ENCODE peak calls at places on chromosomes 5 and 9, in five cellular contexts. S is transverse colon, J is tibial artery, Q is astrocyte, E is endothelial cell of umbilical vein. W is an unnamed sample.

GRCh38 chr9:34989946-34990635 is 546 bp downstream of the DNAJB5 start:
- DNase-seq in J (peak; percentile 91), S (peak; percentile 63), Q (peak; percentile 52), E (peak; percentile 69), W (peak; percentile 81)

GRCh38 chr9:94011134-94011533 is 56.0 kb upstream of the BARX1 start:
- DNase-seq in E (no peak), J (no peak), S (peak; percentile 19), Q (no peak), W (no peak)

GRCh38 chr5:86983208-86983607 is 284.5 kb upstream of the RASA1 start:
- DNase-seq in J (no peak), S (no peak), E (no peak), Q (no peak), W (no peak)

GRCh38 chr5:86869268-86869667 is 251.5 kb downstream of the COX7C start:
- DNase-seq in Q (no peak), S (no peak), E (no peak), J (no peak), W (no peak)

GRCh38 chr9:108551030-108551964 is 304.5 kb downstream of the ACTL7B start:
- DNase-seq in E (no peak), J (no peak), Q (peak; percentile 94), S (no peak), W (no peak)

GRCh38 chr5:156329197-156329611 is 2.2 kb downstream of the SGCD start:
- DNase-seq in E (no peak), J (no peak), S (no peak), Q (no peak), W (peak; percentile 44)

GRCh38 chr5:154709368-154710305 is 45.5 kb upstream of the LARP1 start:
- DNase-seq in E (no peak), S (no peak), J (no peak), Q (no peak), W (no peak)

GRCh38 chr9:93818237-93818636 is 136.9 kb downstream of the BARX1 start:
- DNase-seq in S (no peak), Q (no peak), J (no peak), E (no peak), W (no peak)

GRCh38 chr9:136529516-136530471 is 16.1 kb downstream of the NOTCH1 start:
- DNase-seq in E (peak; percentile 86), J (no peak), S (no peak), Q (no peak), W (no peak)

GRCh38 chr9:136530472-136531089 is 15.3 kb downstream of the NOTCH1 start:
- DNase-seq in S (no peak), Q (no peak), J (no peak), E (peak; percentile 52), W (no peak)

GRCh38 chr9:136531904-136532798 is 13.7 kb downstream of the NOTCH1 start:
- DNase-seq in J (no peak), Q (no peak), E (no peak), S (peak; percentile 77), W (no peak)

GRCh38 chr9:136532799-136533774 is 12.8 kb downstream of the NOTCH1 start:
- DNase-seq in S (no peak), E (no peak), J (no peak), Q (no peak), W (no peak)

GRCh38 chr9:136531186-136531903 is 14.5 kb downstream of the NOTCH1 start:
- DNase-seq in S (peak; percentile 50), Q (no peak), E (no peak), J (no peak), W (no peak)
- H3K4me3 ChIP-seq in S (peak overlapping the region; percentile 3), Q (no peak overlapping the region), E (no peak overlapping the region), J (no peak overlapping the region), W (peak overlapping the region; percentile 28)

GRCh38 chr5:136446565-136446964 is 81.2 kb upstream of the TRPC7 start:
- DNase-seq in J (no peak), Q (no peak), E (no peak), S (no peak), W (no peak)
- TF ChIP-seq CTCF in J (no peak), Q (no peak), E (no peak), S (no peak), W (no peak)

DNA sequence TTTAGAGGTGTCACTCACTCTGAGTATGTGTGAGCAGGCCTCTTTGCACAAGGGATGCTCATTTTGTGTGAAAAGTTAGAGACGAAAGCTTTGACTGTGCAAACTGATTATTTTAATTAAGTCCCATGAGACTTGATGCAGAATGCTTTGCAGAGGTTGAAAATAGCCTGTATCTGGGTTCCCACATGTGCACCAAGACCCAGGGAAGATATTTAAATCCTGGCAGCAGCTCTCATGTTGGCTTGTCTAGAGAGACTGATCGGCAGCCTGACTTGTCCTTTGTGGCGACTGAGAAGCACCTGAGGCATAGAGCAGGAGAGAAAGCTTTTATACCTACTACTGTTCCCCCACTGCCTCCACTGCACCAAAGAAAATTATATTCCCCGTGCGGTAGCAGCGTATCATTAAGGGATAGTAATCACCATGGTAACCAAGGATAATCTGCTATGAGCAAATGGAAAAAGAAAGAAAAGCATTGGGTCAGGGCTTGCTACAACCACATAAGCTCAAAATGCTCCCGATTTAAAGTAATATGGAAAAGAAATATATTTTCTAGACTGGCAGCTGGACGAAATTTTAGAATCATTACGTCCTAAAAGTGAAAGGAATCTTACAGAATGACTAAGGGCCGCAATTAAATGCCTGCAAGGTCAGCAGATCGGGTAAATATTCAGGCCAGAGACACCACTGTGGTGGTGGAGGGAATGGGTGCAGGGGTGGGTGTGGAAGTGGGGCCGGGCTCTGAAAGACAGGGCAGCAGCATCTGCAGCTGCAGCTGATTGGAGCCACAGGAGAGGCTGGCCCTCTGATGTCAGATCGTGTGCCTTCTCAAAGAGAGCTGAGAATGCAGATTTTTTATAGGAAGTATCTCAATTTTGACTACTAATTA is 135.3 kb upstream of the EPB41L4A start:
- DNase-seq in E (no peak), S (no peak), Q (no peak), J (no peak), W (no peak)
- H3K27ac ChIP-seq in E (no peak overlapping the region), S (no peak overlapping the region), Q (no peak overlapping the region), J (peak overlapping the region; percentile 40), W (peak overlapping the region; percentile 3)

GRCh38 chr9:129281506-129282145 is 103.6 kb upstream of the IER5L start:
- DNase-seq in Q (no peak), S (peak; percentile 4), E (no peak), J (peak; percentile 49), W (no peak)

GRCh38 chr9:129282308-129283211 is 104.5 kb upstream of the IER5L start:
- DNase-seq in J (peak; percentile 60), Q (no peak), S (peak; percentile 5), E (peak; percentile 20), W (no peak)

GRCh38 chr9:129284607-129285291 is 106.7 kb upstream of the IER5L start:
- DNase-seq in J (peak; percentile 58), S (no peak), Q (no peak), E (no peak), W (no peak)

GRCh38 chr9:129283705-129284606 is 105.9 kb upstream of the IER5L start:
- DNase-seq in Q (no peak), S (no peak), E (no peak), J (peak; percentile 53), W (no peak)

GRCh38 chr9:129283290-129283691 is 105.2 kb upstream of the IER5L start:
- DNase-seq in J (peak; percentile 65), Q (no peak), E (no peak), S (no peak), W (no peak)
- H3K4me3 ChIP-seq in J (no peak overlapping the region), Q (no peak overlapping the region), E (no peak overlapping the region), S (peak overlapping the region; percentile 34), W (no peak overlapping the region)

DNA sequence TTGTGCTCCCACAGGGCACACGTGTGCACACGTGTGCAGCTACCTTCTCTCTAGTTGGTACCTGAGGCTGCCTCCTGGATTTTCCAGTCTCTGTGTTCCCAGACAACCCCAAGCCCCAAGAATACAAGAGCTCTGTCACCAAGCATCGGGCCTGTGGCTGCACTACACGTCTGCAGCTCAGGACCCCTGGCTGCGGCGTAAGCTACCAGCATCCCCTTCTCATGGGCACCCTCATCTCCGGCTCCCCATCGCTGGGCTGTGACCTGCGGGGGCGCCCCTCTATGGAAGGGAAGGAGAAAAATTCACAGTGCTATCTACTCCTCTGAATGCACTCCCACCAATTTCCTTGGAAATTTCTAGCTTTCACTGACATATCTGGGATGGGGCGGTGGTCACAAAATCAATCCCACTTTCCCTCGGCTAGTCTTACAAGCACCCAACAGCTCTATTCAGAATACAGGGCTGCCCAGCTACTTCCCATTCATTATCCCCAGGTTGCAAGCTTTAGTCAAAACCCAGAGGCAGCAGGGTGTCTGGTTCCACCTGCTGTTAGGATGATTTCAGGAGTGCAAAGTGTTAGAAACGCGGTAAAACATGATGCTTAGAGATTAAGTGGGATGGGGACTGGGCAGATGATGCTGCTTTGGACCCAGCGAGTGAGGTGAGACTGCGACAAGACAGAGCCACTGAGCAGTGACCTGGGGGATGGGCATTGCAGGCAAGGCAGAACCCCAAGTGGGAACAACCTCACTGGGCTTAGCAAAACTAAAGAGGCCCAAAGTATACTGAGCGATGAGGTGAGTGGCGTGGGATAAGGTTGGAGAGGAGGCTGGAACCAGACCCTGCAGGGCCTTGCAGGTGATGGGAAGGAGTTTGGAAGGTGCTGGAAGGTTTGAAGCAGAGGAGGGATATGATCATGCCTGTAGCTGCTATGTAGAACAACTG is 121.7 kb downstream of the KCNIP1 start:
- DNase-seq in S (no peak), E (no peak), Q (no peak), J (peak; percentile 47), W (no peak)
- TF ChIP-seq CTCF in S (no peak), E (no peak), Q (no peak), J (no peak), W (no peak)

GRCh38 chr9:68836788-68837187 is 131.7 kb downstream of the PIP5K1B start:
- DNase-seq in E (no peak), J (no peak), S (no peak), Q (no peak), W (no peak)

GRCh38 chr9:68834931-68835520 is 130.0 kb downstream of the PIP5K1B start:
- DNase-seq in Q (no peak), S (no peak), E (no peak), J (no peak), W (no peak)

GRCh38 chr9:68832101-68832500 is 127.1 kb downstream of the PIP5K1B start:
- DNase-seq in S (no peak), E (no peak), J (no peak), Q (no peak), W (no peak)

GRCh38 chr9:68827833-68828744 is 123.0 kb downstream of the PIP5K1B start:
- DNase-seq in J (no peak), S (no peak), Q (no peak), E (no peak), W (no peak)

GRCh38 chr9:68832853-68833518 is 127.9 kb downstream of the PIP5K1B start:
- DNase-seq in J (no peak), Q (no peak), S (no peak), E (no peak), W (no peak)
- H3K27ac ChIP-seq in J (peak overlapping the region; percentile 66), Q (no peak overlapping the region), S (no peak overlapping the region), E (no peak overlapping the region), W (peak overlapping the region; percentile 36)

GRCh38 chr9:5949103-5949699 is 58.5 kb downstream of the MLANA start:
- DNase-seq in S (no peak), Q (peak; percentile 7), E (no peak), J (no peak), W (no peak)
- H3K4me3 ChIP-seq in S (peak overlapping the region; percentile 11), Q (no peak overlapping the region), E (no peak overlapping the region), J (no peak overlapping the region), W (peak overlapping the region; percentile 31)

GRCh38 chr5:180595381-180596114 is 4.2 kb upstream of the SCGB3A1 start:
- DNase-seq in E (no peak), S (no peak), Q (no peak), J (peak; percentile 44), W (no peak)
- TF ChIP-seq CTCF in E (no peak), S (no peak), Q (no peak), J (no peak), W (no peak)